ENCODE peak calls at places on chromosomes 16 and 17, in nine cellular contexts. N is tibial artery, Q is AG10803, A is lower leg skin, Z is astrocyte of the cerebellum, X is skeletal muscle cell, R is upper lobe of right lung, B is GM23248, P is astrocyte. K is an unnamed sample.

GRCh38 chr16:5971106-5971505 is 873.5 kb upstream of the EEF2KMT start:
- DNase-seq in N (no peak), Q (no peak), A (no peak), Z (no peak), X (no peak), R (no peak), B (no peak), P (no peak), K (no peak)

GRCh38 chr16:54425681-54426549 is 139.3 kb upstream of the IRX3 start:
- DNase-seq in N (no peak), Q (no peak), A (no peak), Z (no peak), X (no peak), R (no peak), B (no peak), P (no peak), K (no peak)

GRCh38 chr17:49869038-49869374 is 21.1 kb upstream of the TAC4 start:
- DNase-seq in N (no peak), Q (no peak), A (no peak), Z (no peak), X (no peak), R (no peak), B (no peak), P (no peak), K (no peak)

GRCh38 chr17:65359016-65359415 is 202.4 kb downstream of the AXIN2 start:
- DNase-seq in N (no peak), Q (peak; percentile 77), A (no peak), Z (peak; percentile 61), X (peak; percentile 56), R (no peak), B (peak; percentile 92), P (peak; percentile 90), K (peak; percentile 21)

GRCh38 chr16:2535644-2536021 is 2.2 kb upstream of the PDPK1 start:
- DNase-seq in N (peak; percentile 66), Q (peak; percentile 91), A (peak; percentile 47), Z (peak; percentile 62), X (peak; percentile 82), R (peak; percentile 69), B (peak; percentile 90), P (peak; percentile 64), K (peak; percentile 17)

GRCh38 chr17:48841395-48841831 is 10.6 kb downstream of the CALCOCO2 start:
- DNase-seq in N (no peak), Q (peak; percentile 71), A (peak; percentile 68), Z (peak; percentile 63), X (peak; percentile 61), R (no peak), B (peak; percentile 87), P (peak; percentile 46), K (peak; percentile 24)

GRCh38 chr17:72778161-72779151 is 314.0 kb downstream of the SLC39A11 start:
- DNase-seq in N (no peak), Q (no peak), A (no peak), Z (no peak), X (no peak), R (no peak), B (no peak), P (no peak), K (no peak)

GRCh38 chr17:39485555-39485954 is 24.3 kb downstream of the CDK12 start:
- DNase-seq in N (no peak), Q (peak; percentile 98), A (no peak), Z (peak; percentile 54), X (peak; percentile 63), R (no peak), B (peak; percentile 97), P (peak; percentile 96), K (peak; percentile 89)

DNA sequence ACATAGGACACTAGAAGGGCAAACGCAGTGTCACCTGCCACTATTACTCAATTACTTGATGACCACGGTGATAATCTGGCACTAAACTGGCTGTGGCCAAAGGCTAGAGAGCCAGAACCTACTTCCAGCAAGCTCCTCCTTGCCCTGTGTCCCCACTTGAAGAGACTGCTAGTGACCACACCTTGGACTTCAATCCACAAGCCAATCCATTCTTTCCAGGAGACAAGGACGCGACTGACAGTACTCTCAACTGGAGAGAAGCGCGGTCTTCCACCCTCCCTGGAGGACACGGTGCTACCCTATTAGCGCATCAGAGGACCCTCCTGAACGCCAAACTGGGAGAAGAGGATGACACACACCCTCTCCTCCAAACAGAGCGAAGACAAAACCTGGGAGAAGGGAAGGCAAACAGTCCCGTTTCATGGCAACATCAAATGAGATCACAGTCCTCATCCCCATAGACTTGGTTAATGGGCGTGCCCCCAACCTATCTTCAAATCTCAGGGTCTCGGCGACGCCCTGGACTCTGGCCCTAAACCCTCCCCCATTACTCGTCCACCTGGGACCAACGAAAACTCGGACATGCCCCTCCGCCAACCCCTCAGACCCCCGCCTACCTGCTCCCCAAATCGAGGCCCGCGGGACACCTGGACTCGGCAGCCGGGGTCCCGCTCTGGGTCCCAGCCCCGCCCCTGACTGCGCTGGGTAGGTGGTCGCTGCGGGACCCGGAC is 508 bp downstream of the FLCN start:
- DNase-seq in N (no peak), Q (peak; percentile 49), A (no peak), Z (peak; percentile 6), X (no peak), R (no peak), B (peak; percentile 82), P (peak; percentile 30), K (no peak)
- H3K4me3 ChIP-seq in N (peak overlapping the region; percentile 90), Q (peak overlapping the region; percentile 97), A (peak overlapping the region; percentile 100), Z (peak overlapping the region; percentile 99), X (peak overlapping the region; percentile 97), R (peak overlapping the region; percentile 100), B (peak overlapping the region; percentile 94), P (peak overlapping the region; percentile 81), K (peak overlapping the region; percentile 99)

GRCh38 chr17:27539152-27539551 is 82.9 kb downstream of the KSR1 start:
- DNase-seq in N (no peak), Q (no peak), A (no peak), Z (no peak), X (no peak), R (peak; percentile 55), B (no peak), P (no peak), K (no peak)

GRCh38 chr17:27539794-27540193 is 83.5 kb downstream of the KSR1 start:
- DNase-seq in N (no peak), Q (no peak), A (no peak), Z (no peak), X (no peak), R (no peak), B (no peak), P (no peak), K (no peak)

GRCh38 chr17:27541326-27542023 is 85.2 kb downstream of the KSR1 start:
- DNase-seq in N (no peak), Q (no peak), A (no peak), Z (no peak), X (no peak), R (peak; percentile 6), B (no peak), P (no peak), K (no peak)

GRCh38 chr17:27538156-27538955 is 82.1 kb downstream of the KSR1 start:
- DNase-seq in N (no peak), Q (no peak), A (no peak), Z (no peak), X (no peak), R (peak; percentile 42), B (peak; percentile 36), P (peak; percentile 80), K (no peak)

DNA sequence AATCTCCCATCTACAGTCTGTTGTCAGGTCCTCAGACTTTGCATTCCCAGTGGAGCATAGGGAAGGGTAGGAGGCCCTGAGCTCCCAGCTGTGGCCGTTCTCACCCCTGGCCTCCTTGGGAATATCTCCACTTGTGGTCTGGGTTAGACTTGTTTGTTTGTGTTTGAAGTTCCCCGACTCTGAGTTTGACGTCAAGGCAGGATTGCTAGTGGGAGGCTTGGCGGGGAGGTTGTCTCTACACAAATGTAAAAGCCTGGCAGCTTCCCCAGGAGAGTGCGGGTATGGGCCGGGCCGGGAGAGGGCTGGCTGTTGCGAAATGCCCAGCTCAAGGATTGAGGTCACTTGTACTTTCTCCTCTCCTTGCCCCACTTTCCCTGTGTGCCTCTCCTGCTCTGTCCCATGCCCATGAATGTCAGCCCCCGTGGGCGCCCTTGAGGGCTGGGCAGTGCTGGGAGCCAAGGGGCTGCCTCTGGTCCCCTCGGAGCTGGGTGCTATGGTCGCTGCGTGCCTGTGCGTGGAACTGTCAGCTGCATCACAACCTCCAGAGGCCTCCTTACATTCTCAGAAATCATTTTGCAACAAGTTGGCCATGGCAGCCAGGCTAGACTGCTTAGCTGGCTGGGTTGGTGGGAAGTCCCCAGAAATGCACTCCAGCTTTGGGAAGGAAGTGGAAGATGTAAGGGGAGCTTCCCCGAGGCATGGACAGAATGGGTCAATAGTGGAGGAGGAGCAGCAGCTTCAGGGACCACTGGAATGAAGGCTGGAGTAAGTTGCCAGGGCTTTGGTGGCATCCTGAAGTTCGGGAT is 84.3 kb downstream of the KSR1 start:
- DNase-seq in N (peak; percentile 88), Q (peak; percentile 99), A (peak; percentile 80), Z (peak; percentile 99), X (peak; percentile 94), R (peak; percentile 94), B (peak; percentile 98), P (peak; percentile 100), K (peak; percentile 99)
- H3K4me3 ChIP-seq in N (no peak overlapping the region), Q (peak overlapping the region; percentile 47), A (no peak overlapping the region), Z (no peak overlapping the region), X (no peak overlapping the region), R (no peak overlapping the region), B (peak overlapping the region; percentile 36), P (no peak overlapping the region), K (no peak overlapping the region)

GRCh38 chr16:84367297-84367680 is 1.0 kb upstream of the ATP2C2 start:
- DNase-seq in N (no peak), Q (no peak), A (no peak), Z (no peak), X (no peak), R (no peak), B (no peak), P (no peak), K (no peak)

GRCh38 chr16:84366208-84366607 is 2.1 kb upstream of the ATP2C2 start:
- DNase-seq in N (no peak), Q (no peak), A (no peak), Z (no peak), X (no peak), R (no peak), B (no peak), P (no peak), K (no peak)

GRCh38 chr16:84369105-84369504 is 767 bp downstream of the ATP2C2 start:
- DNase-seq in N (no peak), Q (no peak), A (no peak), Z (no peak), X (no peak), R (no peak), B (no peak), P (no peak), K (no peak)

GRCh38 chr16:84368327-84368996 is at the start of gene ATP2C2:
- DNase-seq in N (no peak), Q (no peak), A (no peak), Z (no peak), X (no peak), R (peak; percentile 92), B (no peak), P (no peak), K (no peak)

DNA sequence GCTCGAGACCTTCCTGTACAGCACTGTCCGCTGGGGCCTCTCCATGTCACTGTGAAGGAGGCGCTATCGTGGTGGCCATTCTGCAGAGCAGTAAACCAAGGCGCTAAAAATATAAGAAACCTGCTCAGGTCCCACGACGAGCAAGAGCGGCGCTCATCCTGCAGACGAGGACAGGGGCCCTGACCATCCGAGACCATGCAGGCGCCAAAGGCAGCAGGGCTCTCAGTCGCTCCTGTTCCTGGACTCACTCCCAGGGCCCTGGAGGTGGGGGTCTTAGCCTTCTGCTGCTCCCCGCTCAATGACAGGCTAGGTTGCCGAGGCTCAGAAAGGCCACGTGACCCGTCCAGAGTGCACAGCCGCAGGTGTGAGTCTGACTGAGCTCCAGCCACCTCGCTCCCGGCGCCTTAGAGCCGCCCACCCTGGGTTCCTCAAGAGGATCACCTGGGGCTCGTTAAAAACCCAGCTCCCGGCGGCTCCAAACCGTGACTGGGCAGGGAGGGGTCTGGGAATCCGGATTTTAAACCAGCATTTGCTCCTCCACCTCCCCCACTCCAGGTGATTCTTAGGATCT is 503 bp upstream of the ATP2C2 start:
- DNase-seq in N (no peak), Q (no peak), A (no peak), Z (no peak), X (no peak), R (peak; percentile 78), B (no peak), P (no peak), K (no peak)
- H3K4me3 ChIP-seq in N (no peak overlapping the region), Q (no peak overlapping the region), A (no peak overlapping the region), Z (no peak overlapping the region), X (no peak overlapping the region), R (peak overlapping the region; percentile 49), B (no peak overlapping the region), P (no peak overlapping the region), K (no peak overlapping the region)

GRCh38 chr17:14340968-14341412 is 40.1 kb downstream of the HS3ST3B1 start:
- DNase-seq in N (no peak), Q (no peak), A (no peak), Z (peak; percentile 29), X (no peak), R (no peak), B (no peak), P (peak; percentile 15), K (no peak)
- H3K4me3 ChIP-seq in N (no peak overlapping the region), Q (no peak overlapping the region), A (no peak overlapping the region), Z (no peak overlapping the region), X (no peak overlapping the region), R (no peak overlapping the region), B (no peak overlapping the region), P (no peak overlapping the region), K (no peak overlapping the region)